ENCODE peak calls at places on chromosomes 7 and 10, in four cellular contexts. One of them, this sample, is unnamed.

GRCh38 chr10:13528138-13528874 is 508 bp downstream of the BEND7 start:
- DNase-seq in hypothalamus: no peak
- DNase-seq in fibroblast of gingiva: no peak
- DNase-seq in stimulated activated CD4-positive, alpha-beta T cell treated with anti-CD3 and anti-CD28 coated beads, Interleukin-2, amount 100 ng/mL, for 24 hours: peak; percentile 24
- DNase-seq in this sample: no peak

GRCh38 chr7:144384555-144385245 is 18.8 kb downstream of the NOBOX start:
- DNase-seq in hypothalamus: no peak
- DNase-seq in fibroblast of gingiva: no peak
- DNase-seq in stimulated activated CD4-positive, alpha-beta T cell treated with anti-CD3 and anti-CD28 coated beads, Interleukin-2, amount 100 ng/mL, for 24 hours: peak; percentile 62
- DNase-seq in this sample: no peak

GRCh38 chr7:152424348-152425108 is 11.3 kb downstream of the KMT2C start:
- DNase-seq in hypothalamus: no peak
- DNase-seq in fibroblast of gingiva: no peak
- DNase-seq in stimulated activated CD4-positive, alpha-beta T cell treated with anti-CD3 and anti-CD28 coated beads, Interleukin-2, amount 100 ng/mL, for 24 hours: peak; percentile 24
- DNase-seq in this sample: no peak

GRCh38 chr10:46542567-46543323 is 13.7 kb downstream of the GPRIN2 start:
- DNase-seq in hypothalamus: no peak
- DNase-seq in fibroblast of gingiva: no peak
- DNase-seq in stimulated activated CD4-positive, alpha-beta T cell treated with anti-CD3 and anti-CD28 coated beads, Interleukin-2, amount 100 ng/mL, for 24 hours: no peak
- DNase-seq in this sample: no peak

GRCh38 chr7:6074612-6075380 is 43.6 kb downstream of the ANKRD61 start:
- DNase-seq in hypothalamus: no peak
- DNase-seq in fibroblast of gingiva: peak; percentile 38
- DNase-seq in stimulated activated CD4-positive, alpha-beta T cell treated with anti-CD3 and anti-CD28 coated beads, Interleukin-2, amount 100 ng/mL, for 24 hours: no peak
- DNase-seq in this sample: no peak

GRCh38 chr10:44991571-44991970 is 9.2 kb upstream of the ZNF22 start:
- DNase-seq in hypothalamus: no peak
- DNase-seq in fibroblast of gingiva: no peak
- DNase-seq in stimulated activated CD4-positive, alpha-beta T cell treated with anti-CD3 and anti-CD28 coated beads, Interleukin-2, amount 100 ng/mL, for 24 hours: no peak
- DNase-seq in this sample: no peak

GRCh38 chr10:113425596-113425995 is 127.3 kb upstream of the HABP2 start:
- DNase-seq in hypothalamus: no peak
- DNase-seq in fibroblast of gingiva: no peak
- DNase-seq in stimulated activated CD4-positive, alpha-beta T cell treated with anti-CD3 and anti-CD28 coated beads, Interleukin-2, amount 100 ng/mL, for 24 hours: no peak
- DNase-seq in this sample: no peak

GRCh38 chr7:1961776-1962276 is 270.9 kb downstream of the MAD1L1 start:
- DNase-seq in hypothalamus: no peak
- DNase-seq in fibroblast of gingiva: no peak
- DNase-seq in stimulated activated CD4-positive, alpha-beta T cell treated with anti-CD3 and anti-CD28 coated beads, Interleukin-2, amount 100 ng/mL, for 24 hours: peak; percentile 39
- DNase-seq in this sample: no peak

GRCh38 chr7:13986208-13986607 is 3.3 kb downstream of the ETV1 start:
- DNase-seq in hypothalamus: peak; percentile 6
- DNase-seq in fibroblast of gingiva: no peak
- DNase-seq in stimulated activated CD4-positive, alpha-beta T cell treated with anti-CD3 and anti-CD28 coated beads, Interleukin-2, amount 100 ng/mL, for 24 hours: no peak
- DNase-seq in this sample: no peak

GRCh38 chr7:79610301-79610700 is 156.8 kb upstream of the MAGI2 start:
- DNase-seq in hypothalamus: no peak
- DNase-seq in fibroblast of gingiva: peak; percentile 51
- DNase-seq in stimulated activated CD4-positive, alpha-beta T cell treated with anti-CD3 and anti-CD28 coated beads, Interleukin-2, amount 100 ng/mL, for 24 hours: no peak
- DNase-seq in this sample: no peak

GRCh38 chr10:23192741-23193434 is 776 bp downstream of the PTF1A start:
- DNase-seq in hypothalamus: no peak
- DNase-seq in fibroblast of gingiva: no peak
- DNase-seq in stimulated activated CD4-positive, alpha-beta T cell treated with anti-CD3 and anti-CD28 coated beads, Interleukin-2, amount 100 ng/mL, for 24 hours: peak; percentile 26
- DNase-seq in this sample: no peak

GRCh38 chr10:79929409-79929904 is 19.4 kb downstream of the SFTPD start:
- DNase-seq in hypothalamus: peak; percentile 66
- DNase-seq in fibroblast of gingiva: peak; percentile 58
- DNase-seq in stimulated activated CD4-positive, alpha-beta T cell treated with anti-CD3 and anti-CD28 coated beads, Interleukin-2, amount 100 ng/mL, for 24 hours: peak; percentile 86
- DNase-seq in this sample: peak; percentile 70

GRCh38 chr10:98411768-98412167 is 3.2 kb downstream of the PYROXD2 start:
- DNase-seq in hypothalamus: no peak
- DNase-seq in fibroblast of gingiva: peak; percentile 34
- DNase-seq in stimulated activated CD4-positive, alpha-beta T cell treated with anti-CD3 and anti-CD28 coated beads, Interleukin-2, amount 100 ng/mL, for 24 hours: no peak
- DNase-seq in this sample: no peak

GRCh38 chr10:23095966-23096813 is 811 bp downstream of the MSRB2 start:
- DNase-seq in hypothalamus: peak; percentile 24
- DNase-seq in fibroblast of gingiva: peak; percentile 66
- DNase-seq in stimulated activated CD4-positive, alpha-beta T cell treated with anti-CD3 and anti-CD28 coated beads, Interleukin-2, amount 100 ng/mL, for 24 hours: peak; percentile 35
- DNase-seq in this sample: no peak

GRCh38 chr10:49009231-49009979 is 69.8 kb upstream of the LRRC18 start:
- DNase-seq in hypothalamus: no peak
- DNase-seq in fibroblast of gingiva: no peak
- DNase-seq in stimulated activated CD4-positive, alpha-beta T cell treated with anti-CD3 and anti-CD28 coated beads, Interleukin-2, amount 100 ng/mL, for 24 hours: no peak
- DNase-seq in this sample: no peak

GRCh38 chr10:114684085-114684821 is 26.2 kb upstream of the ABLIM1 start:
- DNase-seq in hypothalamus: no peak
- DNase-seq in fibroblast of gingiva: peak; percentile 11
- DNase-seq in stimulated activated CD4-positive, alpha-beta T cell treated with anti-CD3 and anti-CD28 coated beads, Interleukin-2, amount 100 ng/mL, for 24 hours: no peak
- DNase-seq in this sample: peak; percentile 82

GRCh38 chr7:90768301-90768700 is 172.2 kb downstream of the CDK14 start:
- DNase-seq in hypothalamus: no peak
- DNase-seq in fibroblast of gingiva: no peak
- DNase-seq in stimulated activated CD4-positive, alpha-beta T cell treated with anti-CD3 and anti-CD28 coated beads, Interleukin-2, amount 100 ng/mL, for 24 hours: no peak
- DNase-seq in this sample: no peak

GRCh38 chr10:31618541-31619291 is 299.7 kb downstream of the ZEB1 start:
- DNase-seq in hypothalamus: no peak
- DNase-seq in fibroblast of gingiva: peak; percentile 89
- DNase-seq in stimulated activated CD4-positive, alpha-beta T cell treated with anti-CD3 and anti-CD28 coated beads, Interleukin-2, amount 100 ng/mL, for 24 hours: no peak
- DNase-seq in this sample: no peak

GRCh38 chr7:128902761-128903585 is 7.5 kb downstream of the KCP start:
- DNase-seq in hypothalamus: no peak
- DNase-seq in fibroblast of gingiva: no peak
- DNase-seq in stimulated activated CD4-positive, alpha-beta T cell treated with anti-CD3 and anti-CD28 coated beads, Interleukin-2, amount 100 ng/mL, for 24 hours: no peak
- DNase-seq in this sample: no peak

GRCh38 chr7:119196183-119196582 is 971.7 kb downstream of the ANKRD7 start:
- DNase-seq in hypothalamus: no peak
- DNase-seq in fibroblast of gingiva: no peak
- DNase-seq in stimulated activated CD4-positive, alpha-beta T cell treated with anti-CD3 and anti-CD28 coated beads, Interleukin-2, amount 100 ng/mL, for 24 hours: no peak
- DNase-seq in this sample: no peak

GRCh38 chr7:83859827-83860226 is 210.9 kb upstream of the SEMA3E start:
- DNase-seq in hypothalamus: no peak
- DNase-seq in fibroblast of gingiva: no peak
- DNase-seq in stimulated activated CD4-positive, alpha-beta T cell treated with anti-CD3 and anti-CD28 coated beads, Interleukin-2, amount 100 ng/mL, for 24 hours: no peak
- DNase-seq in this sample: no peak

GRCh38 chr10:23173549-23174074 is 18.5 kb upstream of the PTF1A start:
- DNase-seq in hypothalamus: no peak
- DNase-seq in fibroblast of gingiva: no peak
- DNase-seq in stimulated activated CD4-positive, alpha-beta T cell treated with anti-CD3 and anti-CD28 coated beads, Interleukin-2, amount 100 ng/mL, for 24 hours: no peak
- DNase-seq in this sample: no peak

GRCh38 chr7:77330169-77330882 is 85.8 kb downstream of the GSAP start:
- DNase-seq in hypothalamus: no peak
- DNase-seq in fibroblast of gingiva: no peak
- DNase-seq in stimulated activated CD4-positive, alpha-beta T cell treated with anti-CD3 and anti-CD28 coated beads, Interleukin-2, amount 100 ng/mL, for 24 hours: no peak
- DNase-seq in this sample: no peak

GRCh38 chr7:3107889-3108570 is 64.4 kb upstream of the CARD11 start:
- DNase-seq in hypothalamus: no peak
- DNase-seq in fibroblast of gingiva: no peak
- DNase-seq in stimulated activated CD4-positive, alpha-beta T cell treated with anti-CD3 and anti-CD28 coated beads, Interleukin-2, amount 100 ng/mL, for 24 hours: no peak
- DNase-seq in this sample: no peak

GRCh38 chr10:98376485-98376884 is 38.5 kb downstream of the PYROXD2 start:
- DNase-seq in hypothalamus: no peak
- DNase-seq in fibroblast of gingiva: no peak
- DNase-seq in stimulated activated CD4-positive, alpha-beta T cell treated with anti-CD3 and anti-CD28 coated beads, Interleukin-2, amount 100 ng/mL, for 24 hours: no peak
- DNase-seq in this sample: no peak

GRCh38 chr10:58266826-58267712 is 625 bp downstream of the IPMK start:
- DNase-seq in hypothalamus: peak; percentile 69
- DNase-seq in fibroblast of gingiva: peak; percentile 88
- DNase-seq in stimulated activated CD4-positive, alpha-beta T cell treated with anti-CD3 and anti-CD28 coated beads, Interleukin-2, amount 100 ng/mL, for 24 hours: peak; percentile 33
- DNase-seq in this sample: peak; percentile 51

GRCh38 chr7:70659263-70659662 is 472.7 kb upstream of the GALNT17 start:
- DNase-seq in hypothalamus: no peak
- DNase-seq in fibroblast of gingiva: no peak
- DNase-seq in stimulated activated CD4-positive, alpha-beta T cell treated with anti-CD3 and anti-CD28 coated beads, Interleukin-2, amount 100 ng/mL, for 24 hours: no peak
- DNase-seq in this sample: no peak

This sample was measured in anterior cingulate cortex.